ENCODE peak calls at places on chromosomes 16 and 17, in four cellular contexts. One of them, this sample, is unnamed.

GRCh38 chr17:21378553-21378952 is 2.4 kb downstream of the KCNJ12 start:
- DNase-seq in H1: peak; percentile 70
- DNase-seq in K562: no peak
- DNase-seq in GM12878: no peak
- DNase-seq in this sample: no peak

GRCh38 chr16:35559911-35560636 is 2100.7 kb downstream of the TP53TG3F start:
- DNase-seq in GM12878: no peak
- DNase-seq in K562: no peak
- DNase-seq in H1: no peak
- DNase-seq in this sample: no peak

GRCh38 chr17:82866521-82867214 is 26.8 kb upstream of the ZNF750 start:
- DNase-seq in GM12878: no peak
- DNase-seq in H1: no peak
- DNase-seq in K562: no peak
- DNase-seq in this sample: no peak

GRCh38 chr17:12545877-12546513 is 119.7 kb upstream of the MYOCD start:
- DNase-seq in H1: peak; percentile 61
- DNase-seq in K562: peak; percentile 19
- DNase-seq in GM12878: no peak
- DNase-seq in this sample: peak; percentile 41

GRCh38 chr16:86419518-86419917 is 90.8 kb upstream of the FOXF1 start:
- DNase-seq in H1: no peak
- DNase-seq in GM12878: no peak
- DNase-seq in K562: no peak
- DNase-seq in this sample: no peak

GRCh38 chr17:77100009-77100408 is 40.8 kb upstream of the SEC14L1 start:
- DNase-seq in H1: no peak
- DNase-seq in GM12878: no peak
- DNase-seq in K562: no peak
- DNase-seq in this sample: no peak

GRCh38 chr16:24939224-24939623 is 75.9 kb downstream of the ARHGAP17 start:
- DNase-seq in K562: no peak
- DNase-seq in GM12878: no peak
- DNase-seq in H1: no peak
- DNase-seq in this sample: no peak

GRCh38 chr16:71895679-71896385 is 501 bp downstream of the IST1 start:
- DNase-seq in GM12878: no peak
- DNase-seq in H1: no peak
- DNase-seq in K562: peak; percentile 78
- DNase-seq in this sample: no peak

GRCh38 chr16:31395647-31396046 is 2.5 kb downstream of the ITGAD start:
- DNase-seq in H1: no peak
- DNase-seq in GM12878: no peak
- DNase-seq in K562: no peak
- DNase-seq in this sample: no peak

GRCh38 chr16:77974883-77975282 is 47.5 kb upstream of the CLEC3A start:
- DNase-seq in K562: no peak
- DNase-seq in H1: peak; percentile 68
- DNase-seq in GM12878: no peak
- DNase-seq in this sample: no peak

GRCh38 chr16:29148867-29149272 is 164.0 kb downstream of the LAT start:
- DNase-seq in GM12878: no peak
- DNase-seq in H1: no peak
- DNase-seq in K562: no peak
- DNase-seq in this sample: no peak

GRCh38 chr16:66516808-66517585 is 32.9 kb downstream of the TK2 start:
- DNase-seq in K562: peak; percentile 96
- DNase-seq in H1: no peak
- DNase-seq in GM12878: peak; percentile 98
- DNase-seq in this sample: peak; percentile 100

GRCh38 chr17:63579633-63580032 is 21.1 kb upstream of the TACO1 start:
- DNase-seq in GM12878: no peak
- DNase-seq in H1: no peak
- DNase-seq in K562: no peak
- DNase-seq in this sample: peak; percentile 83

DNA sequence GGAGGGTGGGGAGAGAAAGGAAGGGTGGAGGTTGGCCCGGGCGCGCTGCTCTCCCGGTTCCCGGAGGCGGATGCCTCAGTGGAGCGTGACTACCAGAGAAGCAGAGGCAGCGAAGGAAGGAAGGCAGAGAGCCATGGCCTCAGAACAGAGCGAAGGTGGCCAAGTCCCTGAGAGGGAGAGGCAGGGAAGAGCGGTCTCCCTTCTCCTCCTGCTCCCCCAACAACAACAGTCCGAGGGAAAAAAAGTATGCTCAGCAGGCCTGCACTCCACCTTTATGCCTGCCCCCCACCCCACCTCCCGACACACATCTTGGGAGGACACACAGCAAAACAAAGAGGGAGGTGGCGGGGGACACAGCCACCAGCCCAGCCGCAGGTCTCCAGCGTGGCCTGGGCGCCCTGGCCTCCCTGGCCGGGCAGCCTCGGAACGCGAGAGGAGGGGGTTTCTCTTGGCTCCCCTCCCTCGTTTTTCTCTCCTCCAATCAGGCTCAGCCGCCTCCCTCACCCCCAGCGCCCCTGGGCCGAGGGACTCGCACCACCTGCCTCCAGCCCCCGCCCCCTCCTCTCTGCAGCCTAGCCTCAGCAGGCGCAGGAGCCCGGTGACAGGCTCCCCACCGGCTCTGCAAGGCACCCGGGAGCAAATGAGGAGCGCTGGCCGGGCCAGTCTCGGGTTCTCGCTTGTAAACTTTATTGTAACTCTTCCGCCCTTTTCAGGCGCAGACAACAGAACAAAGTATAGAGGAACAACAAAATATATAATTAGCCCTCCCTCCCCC is 1.1 kb upstream of the HOXB7 start:
- DNase-seq in GM12878: no peak
- DNase-seq in H1: no peak
- DNase-seq in K562: no peak
- DNase-seq in this sample: no peak
- TF ChIP-seq EZH2 in GM12878: no peak
- TF ChIP-seq EZH2 in H1: peak; percentile 66
- TF ChIP-seq EZH2 in K562: no peak
- TF ChIP-seq EZH2 in this sample: no peak

DNA sequence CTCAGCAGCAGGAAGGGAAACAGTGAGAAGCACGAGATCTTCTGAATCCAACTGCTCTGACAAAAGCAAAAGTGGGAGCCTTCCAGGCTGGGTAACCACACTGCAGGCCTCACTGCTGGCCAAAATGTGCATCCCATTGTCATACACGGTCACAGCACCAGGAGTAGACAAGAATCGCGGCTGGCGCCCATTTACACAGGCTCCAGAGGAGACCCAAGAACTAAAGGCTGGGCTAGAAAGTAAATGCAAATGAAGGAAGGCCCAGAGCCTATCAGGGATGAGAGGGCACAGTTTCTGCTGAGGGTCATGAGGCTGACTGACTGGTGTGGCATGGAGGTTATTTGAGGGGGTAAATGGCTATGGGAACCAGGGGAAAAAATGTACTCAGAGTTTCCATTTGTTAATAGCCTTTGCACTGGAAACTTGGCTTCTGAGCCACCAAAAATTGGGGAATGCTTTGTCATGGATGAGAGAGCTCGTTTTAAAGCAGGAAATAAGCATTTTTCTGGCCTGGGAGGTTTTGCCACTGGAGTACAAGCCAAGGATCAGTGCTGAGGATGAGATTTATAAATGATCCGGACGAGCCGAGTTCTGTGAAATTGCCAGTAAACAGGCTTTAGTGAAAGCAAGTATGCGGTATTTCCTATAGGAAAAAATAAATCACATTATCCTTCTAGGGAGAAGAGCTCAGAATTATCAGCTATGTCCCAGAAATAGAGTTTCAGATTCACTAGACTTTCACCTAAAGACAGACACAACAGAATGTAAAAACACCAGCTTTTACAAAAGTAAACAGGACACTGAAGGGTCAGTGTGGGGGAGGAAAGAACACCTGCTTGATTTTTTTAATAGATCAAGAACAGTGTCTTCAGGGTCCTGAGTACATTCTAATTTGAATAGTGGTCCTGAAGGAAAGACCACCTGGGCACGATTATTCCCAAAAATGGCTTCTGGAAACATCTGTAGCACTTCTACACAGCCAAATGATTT is 66.9 kb upstream of the GSG1L start:
- DNase-seq in H1: no peak
- DNase-seq in GM12878: no peak
- DNase-seq in K562: no peak
- DNase-seq in this sample: no peak
- TF ChIP-seq USF2 in H1: no peak
- TF ChIP-seq USF2 in GM12878: no peak
- TF ChIP-seq USF2 in K562: no peak
- TF ChIP-seq USF2 in this sample: no peak

DNA sequence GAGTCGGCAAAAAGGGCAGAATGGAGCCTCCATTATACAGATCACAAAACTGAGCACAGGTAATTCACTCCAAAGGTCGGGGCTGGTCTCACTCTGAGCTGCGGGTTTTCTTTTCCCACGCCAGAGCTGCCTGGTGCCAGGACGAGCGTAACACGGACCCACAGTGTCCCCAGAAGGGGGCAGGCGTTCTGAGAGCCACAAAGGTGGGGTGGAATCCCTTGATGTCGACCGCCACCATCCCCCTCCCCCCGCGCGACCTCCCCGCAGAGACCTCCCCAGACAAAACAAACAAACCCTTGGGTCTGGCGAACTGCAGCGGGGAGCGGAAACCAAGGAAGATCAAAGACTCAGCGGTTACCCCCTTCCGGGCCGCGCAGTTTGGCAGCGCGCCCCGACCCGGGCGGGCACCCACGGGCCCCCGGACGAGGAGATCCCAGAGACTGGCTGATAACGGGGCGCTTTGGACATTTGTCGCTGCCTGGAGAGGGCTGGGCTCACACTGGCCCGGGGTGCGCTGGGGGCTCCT is 793 bp upstream of the NKD1 start:
- DNase-seq in GM12878: peak; percentile 5
- DNase-seq in K562: peak; percentile 32
- DNase-seq in H1: peak; percentile 66
- DNase-seq in this sample: peak; percentile 94
- TF ChIP-seq EZH2 in GM12878: no peak
- TF ChIP-seq EZH2 in K562: no peak
- TF ChIP-seq EZH2 in H1: no peak
- TF ChIP-seq EZH2 in this sample: no peak

DNA sequence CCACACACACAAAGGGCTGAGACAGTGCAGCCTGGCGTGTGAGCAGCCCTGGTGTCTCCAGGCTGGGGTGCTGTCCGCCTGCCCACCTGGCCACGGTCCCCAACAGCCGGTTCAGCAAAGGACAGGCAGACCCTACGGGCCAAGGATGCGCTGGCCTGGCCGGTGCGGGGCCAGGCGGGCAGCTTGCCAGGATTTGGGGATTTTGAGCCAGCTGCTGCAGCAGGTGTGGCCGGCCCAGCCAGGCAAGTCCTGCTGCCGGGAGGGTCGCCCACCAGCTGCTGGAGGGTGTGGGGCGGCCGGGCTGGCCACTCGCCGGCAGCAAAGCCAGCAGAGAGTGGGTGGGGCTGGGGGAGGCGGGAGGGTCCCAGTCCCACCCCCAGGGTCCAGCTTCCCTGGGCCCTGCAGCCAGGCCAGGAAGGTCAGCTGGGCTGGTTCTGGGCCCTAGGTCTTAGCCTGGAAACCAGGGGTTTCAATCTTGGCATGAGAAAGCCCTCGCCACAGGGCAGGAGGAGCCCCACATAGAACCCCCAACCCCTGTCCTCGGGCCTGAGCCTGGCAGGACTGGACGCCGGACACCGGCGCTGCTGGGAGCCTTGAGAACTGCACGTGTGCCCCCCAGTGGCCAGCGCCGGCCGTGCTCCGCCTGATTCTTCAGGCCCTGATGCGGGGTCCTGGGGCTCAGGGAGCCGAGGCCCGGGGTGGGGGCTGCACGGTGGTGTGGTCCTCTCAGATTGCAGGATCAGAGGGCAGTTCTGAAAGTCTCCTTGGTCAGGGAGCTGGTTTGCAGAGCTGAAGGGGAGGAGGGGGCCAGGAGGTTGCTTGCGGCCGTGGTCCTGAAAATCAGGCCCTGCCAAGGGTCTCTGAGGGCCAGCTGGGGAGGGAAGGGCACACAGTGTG is 17.6 kb upstream of the SSTR5 start:
- DNase-seq in H1: peak; percentile 92
- DNase-seq in K562: peak; percentile 66
- DNase-seq in GM12878: no peak
- DNase-seq in this sample: peak; percentile 26
- TF ChIP-seq USF2 in H1: no peak
- TF ChIP-seq USF2 in K562: no peak
- TF ChIP-seq USF2 in GM12878: no peak
- TF ChIP-seq USF2 in this sample: no peak

GRCh38 chr17:80476877-80477646 is 655 bp upstream of the NPTX1 start:
- DNase-seq in GM12878: no peak
- DNase-seq in K562: peak; percentile 50
- DNase-seq in H1: no peak
- DNase-seq in this sample: no peak
- TF ChIP-seq EZH2 in GM12878: peak; percentile 58
- TF ChIP-seq EZH2 in K562: no peak
- TF ChIP-seq EZH2 in H1: peak; percentile 59
- TF ChIP-seq EZH2 in this sample: peak; percentile 71

GRCh38 chr16:3153077-3153368 is 18.2 kb downstream of the ZNF213 start:
- DNase-seq in K562: no peak
- DNase-seq in GM12878: no peak
- DNase-seq in H1: no peak
- DNase-seq in this sample: no peak
- TF ChIP-seq USF2 in K562: no peak
- TF ChIP-seq USF2 in GM12878: no peak
- TF ChIP-seq USF2 in H1: no peak
- TF ChIP-seq USF2 in this sample: no peak

This sample was measured in HepG2.